ENCODE peak calls at places on chromosomes 13 and 19, in four cellular contexts. O is lower lobe of right lung, A is right cardiac atrium, E is uterus. Q is an unnamed sample.

GRCh38 chr13:112131740-112132113 is 64.8 kb downstream of the SOX1 start:
- DNase-seq in O (peak), A (no peak), E (no peak), Q (peak)

GRCh38 chr13:114264886-114265611 is 16.4 kb upstream of the UPF3A start:
- DNase-seq in O (no peak), A (no peak), E (no peak), Q (no peak)

GRCh38 chr13:98476106-98476505 is 100.8 kb downstream of the STK24 start:
- DNase-seq in O (no peak), A (no peak), E (no peak), Q (no peak)

GRCh38 chr19:45815501-45816216 is 551 bp upstream of the RSPH6A start:
- DNase-seq in O (peak), A (peak), E (no peak), Q (no peak)

GRCh38 chr13:21909331-21909730 is 238.5 kb downstream of the FGF9 start:
- DNase-seq in O (no peak), A (no peak), E (no peak), Q (no peak)

GRCh38 chr13:49165798-49166752 is 54.1 kb upstream of the MLNR start:
- DNase-seq in O (no peak), A (no peak), E (no peak), Q (no peak)

GRCh38 chr13:73880365-73880764 is 253.8 kb downstream of the KLF12 start:
- DNase-seq in O (no peak), A (no peak), E (no peak), Q (no peak)

GRCh38 chr13:32417995-32418394 is 9.9 kb downstream of the N4BP2L1 start:
- DNase-seq in O (no peak), A (no peak), E (no peak), Q (no peak)

GRCh38 chr19:34601071-34601470 is 75.9 kb downstream of the SCGB2B2 start:
- DNase-seq in O (no peak), A (no peak), E (no peak), Q (no peak)

GRCh38 chr13:91347996-91348905 is 764 bp downstream of the MIR17HG start:
- DNase-seq in O (peak), A (peak), E (peak), Q (peak)

GRCh38 chr13:68261105-68261504 is 1031.0 kb upstream of the PCDH9 start:
- DNase-seq in O (no peak), A (no peak), E (no peak), Q (no peak)

GRCh38 chr13:36431204-36432105 is 840 bp upstream of the CCNA1 start:
- DNase-seq in O (peak), A (no peak), E (no peak), Q (no peak)

GRCh38 chr19:2061093-2061935 is 10.3 kb upstream of the MKNK2 start:
- DNase-seq in O (peak), A (peak), E (peak), Q (peak)

GRCh38 chr19:7992575-7992974 is 12.9 kb downstream of the ELAVL1 start:
- DNase-seq in O (no peak), A (no peak), E (no peak), Q (no peak)

GRCh38 chr13:101242720-101243119 is 173.6 kb downstream of the NALCN start:
- DNase-seq in O (no peak), A (no peak), E (no peak), Q (no peak)

GRCh38 chr19:45468159-45468651 is 409 bp downstream of the FOSB start:
- DNase-seq in O (no peak), A (peak), E (no peak), Q (peak)

GRCh38 chr19:18899624-18900560 is 3.9 kb upstream of the CERS1 start:
- DNase-seq in O (no peak), A (peak), E (no peak), Q (no peak)

GRCh38 chr19:34484328-34484727 is 2.8 kb downstream of the WTIP start:
- DNase-seq in O (no peak), A (no peak), E (no peak), Q (no peak)

GRCh38 chr13:41117859-41118258 is 14.7 kb downstream of the KBTBD6 start:
- DNase-seq in O (no peak), A (no peak), E (no peak), Q (no peak)

GRCh38 chr13:79780240-79780639 is 299.3 kb downstream of the NDFIP2 start:
- DNase-seq in O (no peak), A (no peak), E (no peak), Q (no peak)

GRCh38 chr13:113123226-113124150 is 889 bp downstream of the F10 start:
- DNase-seq in O (peak), A (no peak), E (no peak), Q (peak)

GRCh38 chr13:113828282-113828825 is 35.5 kb downstream of the GAS6 start:
- DNase-seq in O (peak), A (no peak), E (no peak), Q (no peak)

DNA sequence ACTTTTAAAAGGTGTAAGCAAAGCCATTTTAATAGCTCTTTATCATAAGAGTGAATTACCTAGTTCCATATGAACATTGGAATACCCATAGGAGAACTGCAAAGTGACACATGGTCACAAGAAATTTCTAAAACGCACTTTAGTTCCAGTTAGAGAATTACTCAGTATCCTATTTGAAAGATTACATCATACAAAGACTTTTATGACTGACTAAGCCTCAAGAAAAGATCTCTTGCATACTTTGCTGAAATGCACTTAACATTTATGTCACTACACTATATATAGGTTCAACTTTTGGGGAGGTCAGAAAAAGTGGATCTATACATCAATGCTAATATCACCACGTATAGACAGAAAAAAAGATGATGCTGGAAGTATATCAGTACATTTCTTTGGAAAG is 7.1 kb downstream of the PCDH9 start:
- DNase-seq in O (no peak), A (no peak), E (no peak), Q (no peak)
- H3K4me3 ChIP-seq in O (no peak), A (peak), E (no peak), Q (no peak)

GRCh38 chr19:16139752-16140151 is 3.7 kb upstream of the HSH2D start:
- DNase-seq in O (no peak), A (no peak), E (no peak), Q (no peak)

GRCh38 chr19:16141043-16141442 is 2.4 kb upstream of the HSH2D start:
- DNase-seq in O (no peak), A (no peak), E (no peak), Q (no peak)

GRCh38 chr19:16144216-16144581 is 714 bp downstream of the HSH2D start:
- DNase-seq in O (no peak), A (no peak), E (no peak), Q (no peak)

GRCh38 chr19:16143399-16144215 is at the start of gene HSH2D:
- DNase-seq in O (peak), A (peak), E (no peak), Q (no peak)

DNA sequence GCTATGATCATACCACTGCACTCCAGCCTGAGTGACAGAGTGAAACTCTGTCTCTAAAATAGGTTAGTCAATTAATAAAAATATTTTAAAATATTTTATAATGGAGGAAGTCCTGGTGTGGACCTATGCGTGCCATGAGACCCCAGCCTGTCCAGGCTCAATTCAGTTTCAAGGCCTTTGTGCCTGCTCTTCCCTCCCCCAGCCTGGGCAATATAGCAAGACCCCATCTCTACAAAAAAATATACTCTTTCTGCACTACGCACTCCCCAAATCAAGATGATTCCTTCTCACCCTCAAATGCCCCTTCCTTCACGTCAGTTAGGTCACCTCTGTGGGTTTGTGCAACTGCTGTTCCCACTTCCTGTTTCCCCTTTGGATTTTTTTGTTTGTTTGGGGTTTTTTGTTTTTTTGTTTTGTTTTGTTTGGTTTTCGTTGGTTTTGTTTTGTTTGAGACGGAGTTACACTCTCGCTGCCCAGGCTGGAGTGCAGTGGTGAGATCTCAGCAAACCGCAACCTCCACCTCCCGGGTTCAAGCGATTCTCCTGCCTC is 1.4 kb upstream of the HSH2D start:
- DNase-seq in O (no peak), A (no peak), E (no peak), Q (no peak)
- H3K27ac ChIP-seq in O (peak), A (no peak), E (no peak), Q (no peak)

GRCh38 chr19:29812881-29813275 is 1.1 kb downstream of the CCNE1 start:
- DNase-seq in O (no peak), A (no peak), E (no peak), Q (no peak)
- H3K4me3 ChIP-seq in O (peak), A (no peak), E (no peak), Q (peak)

GRCh38 chr19:33473644-33474305 is 47.8 kb downstream of the PEPD start:
- DNase-seq in O (peak), A (no peak), E (no peak), Q (no peak)
- H3K27ac ChIP-seq in O (no peak), A (no peak), E (no peak), Q (no peak)

DNA sequence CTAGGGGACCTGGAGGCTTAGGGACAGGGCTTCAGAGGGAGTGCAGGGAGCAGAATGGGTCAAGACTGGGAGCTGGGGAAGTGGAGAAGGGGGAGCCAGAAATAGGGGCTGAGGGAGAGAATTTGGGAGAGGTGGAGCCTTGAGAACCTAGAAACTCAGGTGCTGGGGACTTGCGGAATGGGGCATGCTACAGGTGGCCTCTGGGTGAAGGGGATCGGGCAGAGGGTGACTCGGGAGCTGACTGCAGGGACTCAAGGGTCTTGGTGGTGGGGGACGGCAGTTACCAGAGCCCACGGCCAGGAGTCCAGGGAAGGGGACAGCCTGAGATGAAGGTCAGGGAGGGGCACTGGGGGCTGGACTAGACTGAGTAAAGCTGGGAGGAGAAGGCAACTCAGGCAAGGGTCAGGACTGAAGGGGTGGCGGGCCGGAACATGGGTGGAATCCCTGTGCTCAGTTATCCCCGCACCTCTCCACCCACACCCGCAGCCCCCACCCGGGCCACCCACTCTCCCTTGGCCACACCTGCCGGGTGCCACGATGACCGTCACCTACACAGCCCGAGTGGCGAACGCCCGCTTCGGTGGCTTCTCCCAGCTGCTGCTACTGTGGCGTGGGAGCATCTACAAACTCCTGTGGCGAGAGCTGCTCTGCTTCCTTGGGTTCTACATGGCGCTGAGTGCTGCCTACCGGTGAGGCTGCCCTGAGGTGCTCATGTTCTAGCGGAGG is 628 bp downstream of the BEST2 start:
- DNase-seq in O (no peak), A (no peak), E (no peak), Q (no peak)
- H3K4me3 ChIP-seq in O (no peak), A (no peak), E (no peak), Q (no peak)

GRCh38 chr13:110244926-110245325 is 62.0 kb downstream of the COL4A1 start:
- DNase-seq in O (no peak), A (no peak), E (peak), Q (peak)

GRCh38 chr13:110240352-110240751 is 66.6 kb downstream of the COL4A1 start:
- DNase-seq in O (no peak), A (no peak), E (no peak), Q (peak)

GRCh38 chr13:110240943-110241342 is 66.0 kb downstream of the COL4A1 start:
- DNase-seq in O (no peak), A (no peak), E (no peak), Q (peak)

GRCh38 chr13:110244096-110244830 is 62.7 kb downstream of the COL4A1 start:
- DNase-seq in O (no peak), A (no peak), E (peak), Q (peak)

DNA sequence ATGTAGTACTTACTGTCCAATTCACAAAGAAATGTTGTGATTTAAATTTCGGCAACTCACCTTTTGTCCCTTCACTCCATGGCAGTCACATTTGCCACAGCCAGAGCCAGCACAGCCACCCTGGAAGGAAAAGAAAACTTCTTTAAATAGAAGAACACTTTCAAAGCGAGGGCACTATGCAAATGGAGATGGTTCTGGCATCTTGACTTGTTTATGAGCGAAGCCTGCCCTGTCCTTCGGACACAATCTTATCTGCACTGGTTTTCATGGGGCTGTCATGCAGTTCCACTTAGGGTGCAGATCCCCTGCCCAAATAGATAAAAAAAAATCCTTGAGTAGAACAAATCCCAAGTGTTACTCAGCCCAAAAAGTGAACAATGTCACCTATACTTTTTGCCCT is 64.3 kb downstream of the COL4A1 start:
- DNase-seq in O (no peak), A (no peak), E (no peak), Q (peak)
- H3K27ac ChIP-seq in O (no peak), A (peak), E (no peak), Q (peak)

GRCh38 chr19:16619456-16619855 is 8.5 kb downstream of the MED26 start:
- DNase-seq in O (peak), A (peak), E (no peak), Q (no peak)

GRCh38 chr19:16620584-16620983 is 7.4 kb downstream of the MED26 start:
- DNase-seq in O (no peak), A (no peak), E (no peak), Q (no peak)

GRCh38 chr19:16615788-16616187 is 12.2 kb downstream of the MED26 start:
- DNase-seq in O (no peak), A (no peak), E (no peak), Q (no peak)

GRCh38 chr19:16620018-16620417 is 8.0 kb downstream of the MED26 start:
- DNase-seq in O (no peak), A (no peak), E (no peak), Q (no peak)

DNA sequence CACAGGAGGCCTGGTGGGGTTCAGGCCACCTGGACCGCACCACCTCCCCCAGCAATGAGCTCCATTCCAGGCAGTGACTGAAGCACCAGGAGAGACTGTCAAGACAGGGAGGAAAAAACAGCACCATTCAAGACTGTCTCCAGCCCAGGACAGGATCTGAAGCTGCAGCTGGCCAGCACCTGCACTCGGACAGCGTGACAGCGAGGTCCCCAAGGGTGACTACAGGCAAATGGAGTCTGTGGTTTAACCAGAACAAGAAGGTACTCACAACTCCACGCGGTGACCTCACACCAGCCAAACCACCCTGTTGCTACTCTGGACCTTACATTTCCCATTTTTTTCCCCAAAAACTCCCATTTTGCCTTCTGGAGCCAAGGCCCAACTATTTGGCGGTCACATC is 9.8 kb downstream of the MED26 start:
- DNase-seq in O (no peak), A (no peak), E (no peak), Q (no peak)
- H3K4me3 ChIP-seq in O (no peak), A (no peak), E (no peak), Q (no peak)

Q was measured in coronary artery.